ENCODE peak calls at places on chromosome 3, in five cellular contexts. One of them, this sample, is unnamed.
A peak's percentile ranks its signal among the peaks of the same experiment; 100 is the strongest.

GRCh38 chr3:132522353-132522752 is 74.7 kb upstream of the ACKR4 start:
- DNase-seq in psoas muscle: no peak
- DNase-seq in HFFc6: no peak
- DNase-seq in epithelial cell of esophagus: no peak
- DNase-seq in CD4-positive, alpha-beta T cell: no peak
- DNase-seq in this sample: no peak

GRCh38 chr3:29370021-29370420 is 89.2 kb downstream of the RBMS3 start:
- DNase-seq in CD4-positive, alpha-beta T cell: no peak
- DNase-seq in epithelial cell of esophagus: no peak
- DNase-seq in HFFc6: no peak
- DNase-seq in psoas muscle: no peak
- DNase-seq in this sample: no peak

GRCh38 chr3:14907043-14907966 is 40.1 kb upstream of the NR2C2 start:
- DNase-seq in CD4-positive, alpha-beta T cell: no peak
- DNase-seq in HFFc6: no peak
- DNase-seq in psoas muscle: no peak
- DNase-seq in epithelial cell of esophagus: no peak
- DNase-seq in this sample: no peak

GRCh38 chr3:171125010-171125409 is 98.5 kb upstream of the SLC2A2 start:
- DNase-seq in CD4-positive, alpha-beta T cell: no peak
- DNase-seq in HFFc6: peak; percentile 42
- DNase-seq in epithelial cell of esophagus: no peak
- DNase-seq in psoas muscle: no peak
- DNase-seq in this sample: no peak

GRCh38 chr3:80688814-80689213 is 921.0 kb upstream of the ROBO1 start:
- DNase-seq in CD4-positive, alpha-beta T cell: no peak
- DNase-seq in psoas muscle: no peak
- DNase-seq in HFFc6: no peak
- DNase-seq in epithelial cell of esophagus: peak; percentile 51
- DNase-seq in this sample: no peak

GRCh38 chr3:56801151-56801596 is 575 bp downstream of the ARHGEF3 start:
- DNase-seq in CD4-positive, alpha-beta T cell: peak; percentile 44
- DNase-seq in epithelial cell of esophagus: peak; percentile 31
- DNase-seq in psoas muscle: no peak
- DNase-seq in HFFc6: no peak
- DNase-seq in this sample: peak; percentile 31

GRCh38 chr3:77412591-77412990 is 372.7 kb downstream of the ROBO2 start:
- DNase-seq in epithelial cell of esophagus: peak; percentile 51
- DNase-seq in HFFc6: peak; percentile 89
- DNase-seq in CD4-positive, alpha-beta T cell: no peak
- DNase-seq in psoas muscle: no peak
- DNase-seq in this sample: no peak

GRCh38 chr3:184240384-184241140 is 8.2 kb downstream of the ALG3 start:
- DNase-seq in HFFc6: peak; percentile 39
- DNase-seq in CD4-positive, alpha-beta T cell: no peak
- DNase-seq in epithelial cell of esophagus: peak; percentile 39
- DNase-seq in psoas muscle: no peak
- DNase-seq in this sample: no peak

GRCh38 chr3:141426404-141427034 is 58.2 kb downstream of the ZBTB38 start:
- DNase-seq in psoas muscle: peak; percentile 81
- DNase-seq in epithelial cell of esophagus: peak; percentile 41
- DNase-seq in CD4-positive, alpha-beta T cell: no peak
- DNase-seq in HFFc6: peak; percentile 58
- DNase-seq in this sample: no peak

GRCh38 chr3:133956333-133956732 is 60.7 kb upstream of the RAB6B start:
- DNase-seq in psoas muscle: no peak
- DNase-seq in CD4-positive, alpha-beta T cell: no peak
- DNase-seq in epithelial cell of esophagus: no peak
- DNase-seq in HFFc6: no peak
- DNase-seq in this sample: no peak

GRCh38 chr3:31247850-31248618 is 284.7 kb upstream of the STT3B start:
- DNase-seq in epithelial cell of esophagus: peak; percentile 59
- DNase-seq in psoas muscle: no peak
- DNase-seq in CD4-positive, alpha-beta T cell: no peak
- DNase-seq in HFFc6: no peak
- DNase-seq in this sample: no peak

GRCh38 chr3:51539291-51539891 is 872 bp downstream of the RAD54L2 start:
- DNase-seq in HFFc6: peak; percentile 56
- DNase-seq in CD4-positive, alpha-beta T cell: peak; percentile 32
- DNase-seq in psoas muscle: no peak
- DNase-seq in epithelial cell of esophagus: peak; percentile 64
- DNase-seq in this sample: peak; percentile 42

GRCh38 chr3:56379723-56380287 is 88.5 kb downstream of the ERC2 start:
- DNase-seq in epithelial cell of esophagus: no peak
- DNase-seq in HFFc6: no peak
- DNase-seq in psoas muscle: no peak
- DNase-seq in CD4-positive, alpha-beta T cell: no peak
- DNase-seq in this sample: no peak

GRCh38 chr3:66693461-66693912 is 192.7 kb upstream of the LRIG1 start:
- DNase-seq in CD4-positive, alpha-beta T cell: no peak
- DNase-seq in psoas muscle: peak; percentile 34
- DNase-seq in epithelial cell of esophagus: peak; percentile 17
- DNase-seq in HFFc6: no peak
- DNase-seq in this sample: no peak

GRCh38 chr3:126423191-126424038 is 28.7 kb downstream of the CFAP100 start:
- DNase-seq in psoas muscle: no peak
- DNase-seq in epithelial cell of esophagus: no peak
- DNase-seq in CD4-positive, alpha-beta T cell: no peak
- DNase-seq in HFFc6: no peak
- DNase-seq in this sample: no peak

GRCh38 chr3:15273214-15273613 is 59.2 kb downstream of the SH3BP5 start:
- DNase-seq in epithelial cell of esophagus: no peak
- DNase-seq in psoas muscle: no peak
- DNase-seq in HFFc6: no peak
- DNase-seq in CD4-positive, alpha-beta T cell: no peak
- DNase-seq in this sample: no peak

GRCh38 chr3:4996771-4997291 is 17.6 kb downstream of the BHLHE40 start:
- DNase-seq in psoas muscle: no peak
- DNase-seq in HFFc6: no peak
- DNase-seq in CD4-positive, alpha-beta T cell: no peak
- DNase-seq in epithelial cell of esophagus: no peak
- DNase-seq in this sample: no peak

GRCh38 chr3:123602325-123602724 is 17.5 kb upstream of the HACD2 start:
- DNase-seq in epithelial cell of esophagus: peak; percentile 95
- DNase-seq in HFFc6: peak; percentile 84
- DNase-seq in CD4-positive, alpha-beta T cell: no peak
- DNase-seq in psoas muscle: no peak
- DNase-seq in this sample: no peak

GRCh38 chr3:37183976-37184375 is 9.6 kb upstream of the LRRFIP2 start:
- DNase-seq in psoas muscle: no peak
- DNase-seq in epithelial cell of esophagus: no peak
- DNase-seq in CD4-positive, alpha-beta T cell: no peak
- DNase-seq in HFFc6: no peak
- DNase-seq in this sample: no peak

GRCh38 chr3:124851136-124851535 is 36.0 kb downstream of the ITGB5 start:
- DNase-seq in CD4-positive, alpha-beta T cell: no peak
- DNase-seq in epithelial cell of esophagus: no peak
- DNase-seq in HFFc6: no peak
- DNase-seq in psoas muscle: no peak
- DNase-seq in this sample: no peak

GRCh38 chr3:7520059-7520458 is 659.1 kb downstream of the GRM7 start:
- DNase-seq in psoas muscle: no peak
- DNase-seq in CD4-positive, alpha-beta T cell: no peak
- DNase-seq in HFFc6: no peak
- DNase-seq in epithelial cell of esophagus: no peak
- DNase-seq in this sample: no peak

GRCh38 chr3:129025691-129026435 is 24.8 kb downstream of the EFCC1 start:
- DNase-seq in HFFc6: peak; percentile 7
- DNase-seq in epithelial cell of esophagus: no peak
- DNase-seq in psoas muscle: peak; percentile 58
- DNase-seq in CD4-positive, alpha-beta T cell: no peak
- DNase-seq in this sample: no peak

GRCh38 chr3:61903931-61904657 is 342.7 kb downstream of the PTPRG start:
- DNase-seq in epithelial cell of esophagus: peak; percentile 80
- DNase-seq in CD4-positive, alpha-beta T cell: no peak
- DNase-seq in HFFc6: peak; percentile 1
- DNase-seq in psoas muscle: peak; percentile 21
- DNase-seq in this sample: no peak

GRCh38 chr3:186121968-186122367 is 13.1 kb upstream of the ETV5 start:
- DNase-seq in HFFc6: no peak
- DNase-seq in epithelial cell of esophagus: peak; percentile 69
- DNase-seq in psoas muscle: no peak
- DNase-seq in CD4-positive, alpha-beta T cell: no peak
- DNase-seq in this sample: peak; percentile 72

GRCh38 chr3:52532517-52532837 is 1.2 kb downstream of the NT5DC2 start:
- DNase-seq in HFFc6: peak; percentile 53
- DNase-seq in psoas muscle: no peak
- DNase-seq in epithelial cell of esophagus: peak; percentile 49
- DNase-seq in CD4-positive, alpha-beta T cell: peak; percentile 33
- DNase-seq in this sample: no peak

GRCh38 chr3:113287818-113288648 is 76.7 kb downstream of the BOC start:
- DNase-seq in CD4-positive, alpha-beta T cell: no peak
- DNase-seq in psoas muscle: no peak
- DNase-seq in HFFc6: peak; percentile 51
- DNase-seq in epithelial cell of esophagus: peak; percentile 72
- DNase-seq in this sample: no peak

GRCh38 chr3:115052906-115053305 is 94.2 kb downstream of the ZBTB20 start:
- DNase-seq in psoas muscle: no peak
- DNase-seq in HFFc6: no peak
- DNase-seq in epithelial cell of esophagus: no peak
- DNase-seq in CD4-positive, alpha-beta T cell: no peak
- DNase-seq in this sample: no peak

GRCh38 chr3:53236112-53236841 is 19.5 kb downstream of the TKT start:
- DNase-seq in CD4-positive, alpha-beta T cell: no peak
- DNase-seq in psoas muscle: peak; percentile 70
- DNase-seq in HFFc6: peak; percentile 85
- DNase-seq in epithelial cell of esophagus: peak; percentile 82
- DNase-seq in this sample: peak; percentile 66

GRCh38 chr3:158354713-158355112 is 216.3 kb upstream of the MLF1 start:
- DNase-seq in HFFc6: no peak
- DNase-seq in epithelial cell of esophagus: no peak
- DNase-seq in psoas muscle: no peak
- DNase-seq in CD4-positive, alpha-beta T cell: no peak
- DNase-seq in this sample: no peak

GRCh38 chr3:175075269-175075668 is 216.1 kb downstream of the NAALADL2 start:
- DNase-seq in HFFc6: no peak
- DNase-seq in psoas muscle: no peak
- DNase-seq in epithelial cell of esophagus: no peak
- DNase-seq in CD4-positive, alpha-beta T cell: no peak
- DNase-seq in this sample: no peak

GRCh38 chr3:196712514-196713413 is 587 bp downstream of the PIGX start:
- DNase-seq in psoas muscle: peak; percentile 77
- DNase-seq in epithelial cell of esophagus: peak; percentile 40
- DNase-seq in HFFc6: peak; percentile 25
- DNase-seq in CD4-positive, alpha-beta T cell: peak; percentile 73
- DNase-seq in this sample: peak; percentile 53

GRCh38 chr3:101571028-101571895 is 2.7 kb upstream of the PCNP start:
- DNase-seq in psoas muscle: no peak
- DNase-seq in HFFc6: no peak
- DNase-seq in CD4-positive, alpha-beta T cell: no peak
- DNase-seq in epithelial cell of esophagus: no peak
- DNase-seq in this sample: no peak

GRCh38 chr3:16346413-16347081 is 81.5 kb downstream of the OXNAD1 start:
- DNase-seq in HFFc6: no peak
- DNase-seq in CD4-positive, alpha-beta T cell: no peak
- DNase-seq in epithelial cell of esophagus: no peak
- DNase-seq in psoas muscle: no peak
- DNase-seq in this sample: no peak

GRCh38 chr3:38247366-38248035 is 18.1 kb upstream of the SLC22A13 start:
- DNase-seq in epithelial cell of esophagus: peak; percentile 92
- DNase-seq in psoas muscle: no peak
- DNase-seq in CD4-positive, alpha-beta T cell: no peak
- DNase-seq in HFFc6: peak; percentile 92
- DNase-seq in this sample: no peak
- TF ChIP-seq CTCF in epithelial cell of esophagus: peak; percentile 47
- TF ChIP-seq CTCF in psoas muscle: no peak
- TF ChIP-seq CTCF in CD4-positive, alpha-beta T cell: no peak
- TF ChIP-seq CTCF in HFFc6: peak; percentile 68
- TF ChIP-seq CTCF in this sample: no peak

GRCh38 chr3:25696019-25696418 is 31.3 kb upstream of the TOP2B start:
- DNase-seq in epithelial cell of esophagus: no peak
- DNase-seq in CD4-positive, alpha-beta T cell: no peak
- DNase-seq in HFFc6: no peak
- DNase-seq in psoas muscle: no peak
- DNase-seq in this sample: no peak
- TF ChIP-seq CTCF in epithelial cell of esophagus: no peak
- TF ChIP-seq CTCF in CD4-positive, alpha-beta T cell: no peak
- TF ChIP-seq CTCF in HFFc6: no peak
- TF ChIP-seq CTCF in psoas muscle: no peak
- TF ChIP-seq CTCF in this sample: no peak

GRCh38 chr3:13837751-13838150 is 42.1 kb downstream of the WNT7A start:
- DNase-seq in psoas muscle: no peak
- DNase-seq in CD4-positive, alpha-beta T cell: no peak
- DNase-seq in epithelial cell of esophagus: no peak
- DNase-seq in HFFc6: no peak
- DNase-seq in this sample: no peak

GRCh38 chr3:13835246-13835645 is 44.6 kb downstream of the WNT7A start:
- DNase-seq in epithelial cell of esophagus: no peak
- DNase-seq in CD4-positive, alpha-beta T cell: no peak
- DNase-seq in psoas muscle: no peak
- DNase-seq in HFFc6: no peak
- DNase-seq in this sample: no peak

GRCh38 chr3:13839253-13839652 is 40.6 kb downstream of the WNT7A start:
- DNase-seq in psoas muscle: no peak
- DNase-seq in epithelial cell of esophagus: no peak
- DNase-seq in HFFc6: no peak
- DNase-seq in CD4-positive, alpha-beta T cell: no peak
- DNase-seq in this sample: no peak

GRCh38 chr3:13838421-13838820 is 41.5 kb downstream of the WNT7A start:
- DNase-seq in psoas muscle: no peak
- DNase-seq in CD4-positive, alpha-beta T cell: no peak
- DNase-seq in HFFc6: no peak
- DNase-seq in epithelial cell of esophagus: no peak
- DNase-seq in this sample: no peak

GRCh38 chr3:13836658-13837587 is 42.9 kb downstream of the WNT7A start:
- DNase-seq in HFFc6: no peak
- DNase-seq in psoas muscle: no peak
- DNase-seq in CD4-positive, alpha-beta T cell: no peak
- DNase-seq in epithelial cell of esophagus: peak; percentile 71
- DNase-seq in this sample: no peak
- TF ChIP-seq CTCF in HFFc6: no peak
- TF ChIP-seq CTCF in psoas muscle: no peak
- TF ChIP-seq CTCF in CD4-positive, alpha-beta T cell: no peak
- TF ChIP-seq CTCF in epithelial cell of esophagus: peak; percentile 57
- TF ChIP-seq CTCF in this sample: no peak

DNA sequence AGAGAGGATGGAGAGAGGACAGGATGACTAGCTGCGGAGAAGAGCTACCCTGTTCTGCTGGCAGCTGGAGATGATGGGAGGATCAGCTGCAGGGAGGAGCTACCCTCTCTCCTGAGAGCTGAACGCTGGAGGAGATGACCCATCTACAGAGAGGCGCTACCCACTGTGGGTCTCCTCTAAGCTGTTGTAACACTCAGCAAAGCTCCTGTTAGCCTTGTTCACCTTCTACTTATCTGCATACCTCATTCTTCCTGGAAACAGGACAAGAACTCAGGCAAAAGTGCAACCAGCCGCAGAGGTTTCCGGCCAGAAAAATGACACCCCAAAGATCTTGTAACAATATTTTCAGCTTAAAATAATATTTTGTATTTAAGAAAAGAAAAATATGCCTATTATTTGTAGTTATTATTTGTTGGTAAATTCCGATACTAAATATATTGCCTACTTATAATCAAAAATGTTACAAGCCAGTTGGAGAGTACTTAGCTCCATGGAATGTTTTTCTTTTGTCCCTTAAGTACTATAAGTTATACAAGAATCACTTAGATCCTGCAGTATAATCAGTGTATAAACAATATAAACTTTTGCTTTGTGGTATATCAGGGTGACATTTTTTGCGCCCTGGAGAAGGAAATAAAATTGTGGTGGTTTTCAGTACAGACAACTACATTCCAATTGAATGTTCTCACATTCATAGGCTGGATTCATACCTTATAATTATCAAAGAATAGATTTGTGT is 1188.0 kb upstream of the CADM2 start:
- DNase-seq in epithelial cell of esophagus: no peak
- DNase-seq in HFFc6: no peak
- DNase-seq in CD4-positive, alpha-beta T cell: no peak
- DNase-seq in psoas muscle: no peak
- DNase-seq in this sample: no peak
- TF ChIP-seq CTCF in epithelial cell of esophagus: no peak
- TF ChIP-seq CTCF in HFFc6: no peak
- TF ChIP-seq CTCF in CD4-positive, alpha-beta T cell: no peak
- TF ChIP-seq CTCF in psoas muscle: no peak
- TF ChIP-seq CTCF in this sample: no peak

This sample was measured in H9.